ENCODE peak calls at places on chromosome 12, in seven cellular contexts. One of them, this sample, is unnamed.

GRCh38 chr12:128445728-128446127 is 178.8 kb downstream of the TMEM132C start:
- DNase-seq in GDM1: no peak
- DNase-seq in EL: no peak
- DNase-seq in naive B cell: no peak
- DNase-seq in H9: no peak
- DNase-seq in NCI-H1092: no peak
- DNase-seq in NCI-H2171: no peak
- DNase-seq in this sample: no peak

GRCh38 chr12:15005064-15005463 is 32.2 kb downstream of the PDE6H start:
- DNase-seq in GDM1: no peak
- DNase-seq in EL: no peak
- DNase-seq in naive B cell: no peak
- DNase-seq in H9: no peak
- DNase-seq in NCI-H1092: peak
- DNase-seq in NCI-H2171: no peak
- DNase-seq in this sample: no peak

GRCh38 chr12:88854260-88854659 is 274.0 kb upstream of the KITLG start:
- DNase-seq in GDM1: no peak
- DNase-seq in EL: peak
- DNase-seq in naive B cell: no peak
- DNase-seq in H9: no peak
- DNase-seq in NCI-H1092: no peak
- DNase-seq in NCI-H2171: no peak
- DNase-seq in this sample: no peak

GRCh38 chr12:32906407-32907165 is 10.0 kb upstream of the PKP2 start:
- DNase-seq in GDM1: no peak
- DNase-seq in EL: no peak
- DNase-seq in naive B cell: no peak
- DNase-seq in H9: no peak
- DNase-seq in NCI-H1092: no peak
- DNase-seq in NCI-H2171: peak
- DNase-seq in this sample: no peak

GRCh38 chr12:7609480-7609879 is 56.2 kb downstream of the APOBEC1 start:
- DNase-seq in GDM1: no peak
- DNase-seq in EL: peak
- DNase-seq in naive B cell: no peak
- DNase-seq in H9: no peak
- DNase-seq in NCI-H1092: no peak
- DNase-seq in NCI-H2171: no peak
- DNase-seq in this sample: no peak

GRCh38 chr12:111758120-111758561 is 8.6 kb upstream of the ALDH2 start:
- DNase-seq in GDM1: no peak
- DNase-seq in EL: no peak
- DNase-seq in naive B cell: no peak
- DNase-seq in H9: peak
- DNase-seq in NCI-H1092: no peak
- DNase-seq in NCI-H2171: no peak
- DNase-seq in this sample: no peak

GRCh38 chr12:25957898-25958253 is 606 bp upstream of the RASSF8 start:
- DNase-seq in GDM1: no peak
- DNase-seq in EL: peak
- DNase-seq in naive B cell: no peak
- DNase-seq in H9: no peak
- DNase-seq in NCI-H1092: no peak
- DNase-seq in NCI-H2171: no peak
- DNase-seq in this sample: no peak

GRCh38 chr12:92987362-92987761 is 58.3 kb upstream of the EEA1 start:
- DNase-seq in GDM1: peak
- DNase-seq in EL: peak
- DNase-seq in naive B cell: peak
- DNase-seq in H9: no peak
- DNase-seq in NCI-H1092: peak
- DNase-seq in NCI-H2171: peak
- DNase-seq in this sample: peak

GRCh38 chr12:9869307-9870161 is at the start of gene CLEC2B:
- DNase-seq in GDM1: peak
- DNase-seq in EL: peak
- DNase-seq in naive B cell: peak
- DNase-seq in H9: no peak
- DNase-seq in NCI-H1092: no peak
- DNase-seq in NCI-H2171: no peak
- DNase-seq in this sample: no peak

GRCh38 chr12:9786726-9787339 is 26.1 kb upstream of the CD69 start:
- DNase-seq in GDM1: no peak
- DNase-seq in EL: no peak
- DNase-seq in naive B cell: no peak
- DNase-seq in H9: no peak
- DNase-seq in NCI-H1092: no peak
- DNase-seq in NCI-H2171: no peak
- DNase-seq in this sample: no peak

GRCh38 chr12:56296207-56296785 is 3.8 kb downstream of the CS start:
- DNase-seq in GDM1: no peak
- DNase-seq in EL: no peak
- DNase-seq in naive B cell: no peak
- DNase-seq in H9: no peak
- DNase-seq in NCI-H1092: no peak
- DNase-seq in NCI-H2171: no peak
- DNase-seq in this sample: no peak

GRCh38 chr12:76688627-76689026 is 75.3 kb upstream of the ZDHHC17 start:
- DNase-seq in GDM1: peak
- DNase-seq in EL: peak
- DNase-seq in naive B cell: no peak
- DNase-seq in H9: no peak
- DNase-seq in NCI-H1092: no peak
- DNase-seq in NCI-H2171: no peak
- DNase-seq in this sample: no peak

GRCh38 chr12:60223242-60223641 is 627.4 kb downstream of the SLC16A7 start:
- DNase-seq in GDM1: no peak
- DNase-seq in EL: no peak
- DNase-seq in naive B cell: no peak
- DNase-seq in H9: no peak
- DNase-seq in NCI-H1092: no peak
- DNase-seq in NCI-H2171: no peak
- DNase-seq in this sample: no peak

GRCh38 chr12:6821674-6822433 is at the start of gene GPR162:
- DNase-seq in GDM1: peak
- DNase-seq in EL: peak
- DNase-seq in naive B cell: no peak
- DNase-seq in H9: peak
- DNase-seq in NCI-H1092: peak
- DNase-seq in NCI-H2171: peak
- DNase-seq in this sample: no peak

GRCh38 chr12:50083301-50083700 is 1.8 kb upstream of the SMARCD1 start:
- DNase-seq in GDM1: no peak
- DNase-seq in EL: peak
- DNase-seq in naive B cell: no peak
- DNase-seq in H9: no peak
- DNase-seq in NCI-H1092: no peak
- DNase-seq in NCI-H2171: no peak
- DNase-seq in this sample: no peak

GRCh38 chr12:62720661-62721330 is 214.2 kb downstream of the PPM1H start:
- DNase-seq in GDM1: no peak
- DNase-seq in EL: peak
- DNase-seq in naive B cell: no peak
- DNase-seq in H9: no peak
- DNase-seq in NCI-H1092: peak
- DNase-seq in NCI-H2171: peak
- DNase-seq in this sample: no peak

GRCh38 chr12:20477691-20478090 is 109.4 kb downstream of the PDE3A start:
- DNase-seq in GDM1: no peak
- DNase-seq in EL: no peak
- DNase-seq in naive B cell: no peak
- DNase-seq in H9: no peak
- DNase-seq in NCI-H1092: no peak
- DNase-seq in NCI-H2171: no peak
- DNase-seq in this sample: no peak

GRCh38 chr12:7137868-7138267 is 7.7 kb downstream of the CLSTN3 start:
- DNase-seq in GDM1: no peak
- DNase-seq in EL: no peak
- DNase-seq in naive B cell: no peak
- DNase-seq in H9: no peak
- DNase-seq in NCI-H1092: no peak
- DNase-seq in NCI-H2171: no peak
- DNase-seq in this sample: no peak

GRCh38 chr12:51960890-51961289 is 9.4 kb downstream of the ACVR1B start:
- DNase-seq in GDM1: no peak
- DNase-seq in EL: no peak
- DNase-seq in naive B cell: no peak
- DNase-seq in H9: no peak
- DNase-seq in NCI-H1092: no peak
- DNase-seq in NCI-H2171: no peak
- DNase-seq in this sample: no peak

GRCh38 chr12:78562358-78563205 is 302.0 kb upstream of the SYT1 start:
- DNase-seq in GDM1: no peak
- DNase-seq in EL: peak
- DNase-seq in naive B cell: no peak
- DNase-seq in H9: no peak
- DNase-seq in NCI-H1092: no peak
- DNase-seq in NCI-H2171: peak
- DNase-seq in this sample: peak

GRCh38 chr12:40691913-40692616 is at the start of gene CNTN1:
- DNase-seq in GDM1: no peak
- DNase-seq in EL: peak
- DNase-seq in naive B cell: no peak
- DNase-seq in H9: peak
- DNase-seq in NCI-H1092: no peak
- DNase-seq in NCI-H2171: peak
- DNase-seq in this sample: no peak

GRCh38 chr12:89846473-89846872 is 137.8 kb upstream of the ATP2B1 start:
- DNase-seq in GDM1: no peak
- DNase-seq in EL: no peak
- DNase-seq in naive B cell: no peak
- DNase-seq in H9: no peak
- DNase-seq in NCI-H1092: no peak
- DNase-seq in NCI-H2171: no peak
- DNase-seq in this sample: no peak

GRCh38 chr12:131644481-131644880 is 66.4 kb upstream of the SFSWAP start:
- DNase-seq in GDM1: no peak
- DNase-seq in EL: no peak
- DNase-seq in naive B cell: no peak
- DNase-seq in H9: no peak
- DNase-seq in NCI-H1092: no peak
- DNase-seq in NCI-H2171: no peak
- DNase-seq in this sample: no peak

GRCh38 chr12:2455410-2455809 is 339.4 kb upstream of the FKBP4 start:
- DNase-seq in GDM1: no peak
- DNase-seq in EL: no peak
- DNase-seq in naive B cell: no peak
- DNase-seq in H9: no peak
- DNase-seq in NCI-H1092: no peak
- DNase-seq in NCI-H2171: no peak
- DNase-seq in this sample: no peak

GRCh38 chr12:104741497-104742367 is 216.4 kb downstream of the SLC41A2 start:
- DNase-seq in GDM1: no peak
- DNase-seq in EL: no peak
- DNase-seq in naive B cell: no peak
- DNase-seq in H9: no peak
- DNase-seq in NCI-H1092: no peak
- DNase-seq in NCI-H2171: no peak
- DNase-seq in this sample: no peak

GRCh38 chr12:6226002-6226700 is 26.0 kb downstream of the CD9 start:
- DNase-seq in GDM1: no peak
- DNase-seq in EL: no peak
- DNase-seq in naive B cell: no peak
- DNase-seq in H9: no peak
- DNase-seq in NCI-H1092: no peak
- DNase-seq in NCI-H2171: no peak
- DNase-seq in this sample: no peak

GRCh38 chr12:57738661-57739237 is at the start of gene AGAP2:
- DNase-seq in GDM1: no peak
- DNase-seq in EL: no peak
- DNase-seq in naive B cell: no peak
- DNase-seq in H9: peak
- DNase-seq in NCI-H1092: no peak
- DNase-seq in NCI-H2171: peak
- DNase-seq in this sample: no peak

GRCh38 chr12:31206038-31206670 is 119.8 kb downstream of the SINHCAF start:
- DNase-seq in GDM1: no peak
- DNase-seq in EL: peak
- DNase-seq in naive B cell: no peak
- DNase-seq in H9: peak
- DNase-seq in NCI-H1092: no peak
- DNase-seq in NCI-H2171: no peak
- DNase-seq in this sample: no peak

GRCh38 chr12:109961201-109961600 is 35.0 kb downstream of the GIT2 start:
- DNase-seq in GDM1: no peak
- DNase-seq in EL: no peak
- DNase-seq in naive B cell: no peak
- DNase-seq in H9: no peak
- DNase-seq in NCI-H1092: no peak
- DNase-seq in NCI-H2171: no peak
- DNase-seq in this sample: no peak

GRCh38 chr12:127628655-127629054 is 638.3 kb upstream of the TMEM132C start:
- DNase-seq in GDM1: no peak
- DNase-seq in EL: peak
- DNase-seq in naive B cell: no peak
- DNase-seq in H9: no peak
- DNase-seq in NCI-H1092: no peak
- DNase-seq in NCI-H2171: no peak
- DNase-seq in this sample: no peak

GRCh38 chr12:85057370-85057963 is 21.3 kb downstream of the LRRIQ1 start:
- DNase-seq in GDM1: no peak
- DNase-seq in EL: peak
- DNase-seq in naive B cell: no peak
- DNase-seq in H9: peak
- DNase-seq in NCI-H1092: no peak
- DNase-seq in NCI-H2171: peak
- DNase-seq in this sample: peak

GRCh38 chr12:82841379-82841778 is 154.7 kb downstream of the TMTC2 start:
- DNase-seq in GDM1: no peak
- DNase-seq in EL: no peak
- DNase-seq in naive B cell: no peak
- DNase-seq in H9: no peak
- DNase-seq in NCI-H1092: no peak
- DNase-seq in NCI-H2171: no peak
- DNase-seq in this sample: no peak

This sample was measured in Panc1.